ENCODE peak calls at places on chromosome 7, in seven cellular contexts. Z is brain microvascular endothelial cell, Y is cardiac muscle cell, C is thyroid gland, U is heart right ventricle, E is lower lobe of right lung, A is tibial artery. K is an unnamed sample.

GRCh38 chr7:94188350-94188749 is 184.2 kb upstream of the BET1 start:
- DNase-seq in E (no peak), Y (no peak), C (no peak), A (no peak), U (no peak), Z (peak; percentile 32), K (no peak)

GRCh38 chr7:7662527-7662926 is 22.0 kb downstream of the UMAD1 start:
- DNase-seq in C (no peak), Y (peak; percentile 39), Z (peak; percentile 27), E (no peak), A (no peak), U (no peak), K (no peak)

GRCh38 chr7:29243777-29244655 is 49.4 kb downstream of the CHN2 start:
- DNase-seq in A (no peak), C (no peak), U (no peak), Y (no peak), Z (no peak), E (no peak), K (no peak)

GRCh38 chr7:124765401-124766352 is at the start of gene GPR37:
- DNase-seq in Z (peak; percentile 45), U (peak; percentile 26), Y (peak; percentile 58), C (peak; percentile 34), A (no peak), E (peak; percentile 69), K (peak; percentile 73)

GRCh38 chr7:131307627-131308026 is 20.0 kb upstream of the MKLN1 start:
- DNase-seq in E (no peak), C (no peak), Y (no peak), A (no peak), U (no peak), Z (no peak), K (no peak)

GRCh38 chr7:151410405-151411390 is 860 bp upstream of the WDR86 start:
- DNase-seq in A (no peak), Z (no peak), E (no peak), Y (peak; percentile 84), C (peak; percentile 73), U (no peak), K (no peak)

GRCh38 chr7:149223176-149223575 is 16.3 kb upstream of the ZNF212 start:
- DNase-seq in Y (no peak), U (no peak), C (no peak), Z (no peak), A (no peak), E (no peak), K (no peak)

GRCh38 chr7:74179935-74180604 is 5.9 kb downstream of the EIF4H start:
- DNase-seq in Y (no peak), C (no peak), E (no peak), A (no peak), Z (no peak), U (no peak), K (no peak)

GRCh38 chr7:124813962-124814798 is 48.6 kb upstream of the GPR37 start:
- DNase-seq in U (no peak), Y (no peak), A (no peak), Z (no peak), C (no peak), E (no peak), K (no peak)

GRCh38 chr7:51354897-51355296 is 38.3 kb upstream of the COBL start:
- DNase-seq in U (no peak), C (no peak), Y (no peak), E (no peak), Z (no peak), A (no peak), K (no peak)

GRCh38 chr7:128699196-128699712 is 27.2 kb downstream of the GARIN1A start:
- DNase-seq in Z (no peak), U (no peak), Y (no peak), C (no peak), A (no peak), E (no peak), K (no peak)

GRCh38 chr7:40058636-40059035 is 75.8 kb downstream of the MPLKIP start:
- DNase-seq in C (no peak), Z (no peak), A (no peak), Y (no peak), U (no peak), E (no peak), K (no peak)

GRCh38 chr7:52726493-52726892 is 308.9 kb upstream of the POM121L12 start:
- DNase-seq in A (no peak), E (no peak), U (no peak), Z (no peak), Y (no peak), C (no peak), K (no peak)

GRCh38 chr7:6547400-6547799 is 3.9 kb downstream of the GRID2IP start:
- DNase-seq in Y (no peak), C (no peak), Z (no peak), A (no peak), U (no peak), E (no peak), K (no peak)

GRCh38 chr7:142881586-142882337 is 3.8 kb downstream of the TRPV6 start:
- DNase-seq in Z (no peak), U (no peak), A (peak; percentile 15), C (no peak), E (no peak), Y (no peak), K (no peak)

GRCh38 chr7:33050425-33051318 is 11.9 kb downstream of the NT5C3A start:
- DNase-seq in C (no peak), U (no peak), A (no peak), E (no peak), Z (peak; percentile 57), Y (peak; percentile 36), K (no peak)

GRCh38 chr7:134908289-134908688 is 78.0 kb upstream of the AGBL3 start:
- DNase-seq in U (no peak), E (no peak), A (no peak), Z (no peak), C (no peak), Y (no peak), K (no peak)

GRCh38 chr7:71817931-71818330 is 594.2 kb downstream of the CALN1 start:
- DNase-seq in A (no peak), C (no peak), Y (no peak), E (no peak), Z (no peak), U (no peak), K (no peak)

GRCh38 chr7:86969865-86970264 is 89.6 kb downstream of the ELAPOR2 start:
- DNase-seq in Z (no peak), E (no peak), Y (no peak), U (no peak), A (no peak), C (no peak), K (no peak)

GRCh38 chr7:86970986-86971385 is 88.5 kb downstream of the ELAPOR2 start:
- DNase-seq in A (no peak), C (no peak), Z (no peak), U (no peak), E (no peak), Y (no peak), K (no peak)

GRCh38 chr7:86970547-86970946 is 88.9 kb downstream of the ELAPOR2 start:
- DNase-seq in E (no peak), A (no peak), U (no peak), Y (no peak), C (no peak), Z (no peak), K (no peak)

GRCh38 chr7:86975449-86975848 is 84.0 kb downstream of the ELAPOR2 start:
- DNase-seq in Y (peak; percentile 72), U (no peak), Z (no peak), E (no peak), A (no peak), C (no peak), K (no peak)

GRCh38 chr7:86972072-86972471 is 87.4 kb downstream of the ELAPOR2 start:
- DNase-seq in C (no peak), A (no peak), U (no peak), E (no peak), Z (no peak), Y (no peak), K (no peak)
- H3K4me3 ChIP-seq in C (no peak overlapping the region), A (no peak overlapping the region), U (no peak overlapping the region), E (no peak overlapping the region), Z (no peak overlapping the region), Y (no peak overlapping the region), K (no peak overlapping the region)

GRCh38 chr7:46291064-46291463 is 370.0 kb upstream of the IGFBP3 start:
- DNase-seq in Y (peak; percentile 21), C (no peak), A (no peak), Z (peak; percentile 47), U (no peak), E (no peak), K (no peak)
- H3K4me3 ChIP-seq in Y (no peak overlapping the region), C (no peak overlapping the region), A (no peak overlapping the region), Z (no peak overlapping the region), U (no peak overlapping the region), E (no peak overlapping the region), K (no peak overlapping the region)

DNA sequence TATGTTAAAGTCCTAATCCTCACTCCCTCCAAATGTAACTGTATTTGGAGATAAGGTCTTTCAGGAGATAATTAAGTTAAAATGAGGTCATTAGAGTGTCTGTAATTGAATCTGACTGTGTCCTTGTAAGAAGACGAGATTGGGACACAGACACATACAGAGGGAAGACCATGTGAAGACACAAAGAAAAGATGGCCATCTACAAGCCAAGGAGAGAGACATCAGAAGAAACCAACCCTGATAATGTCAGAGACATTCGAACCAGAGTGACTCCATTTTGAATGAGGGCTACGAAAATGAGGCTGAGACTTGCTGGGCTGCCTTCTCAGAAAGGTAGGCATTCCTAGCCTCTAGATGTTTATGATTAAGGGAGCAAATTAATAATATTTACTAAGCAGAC is 542 bp upstream of the SAMD9L start:
- DNase-seq in E (no peak), A (no peak), C (no peak), Z (no peak), U (no peak), Y (no peak), K (no peak)
- H3K4me3 ChIP-seq in E (peak overlapping the region; percentile 64), A (peak overlapping the region; percentile 55), C (no peak overlapping the region), Z (no peak overlapping the region), U (peak overlapping the region; percentile 52), Y (no peak overlapping the region), K (no peak overlapping the region)

DNA sequence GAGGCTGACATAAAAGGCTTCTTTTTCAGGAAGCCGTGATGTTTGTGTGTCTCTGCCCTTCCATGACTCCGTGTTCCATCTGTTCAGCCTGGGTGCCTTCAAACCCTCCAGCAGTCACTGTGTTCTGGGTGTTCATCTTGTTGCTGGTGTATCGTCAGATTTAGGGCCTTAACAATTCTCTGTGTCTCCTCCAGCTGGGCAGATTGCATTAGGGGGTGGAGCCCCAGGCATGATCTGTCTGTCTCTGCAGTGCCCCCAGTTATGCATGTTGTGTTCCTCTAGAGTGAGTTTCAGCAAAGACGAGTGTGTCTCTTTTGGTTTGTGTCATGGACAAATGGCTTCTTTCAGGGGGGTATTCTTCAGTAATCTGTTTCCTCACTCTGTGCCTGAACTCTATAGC is 259.3 kb upstream of the NPY start:
- DNase-seq in Y (no peak), A (no peak), E (no peak), Z (no peak), C (peak; percentile 24), U (no peak), K (no peak)
- H3K4me3 ChIP-seq in Y (no peak overlapping the region), A (no peak overlapping the region), E (no peak overlapping the region), Z (no peak overlapping the region), C (no peak overlapping the region), U (no peak overlapping the region), K (no peak overlapping the region)

DNA sequence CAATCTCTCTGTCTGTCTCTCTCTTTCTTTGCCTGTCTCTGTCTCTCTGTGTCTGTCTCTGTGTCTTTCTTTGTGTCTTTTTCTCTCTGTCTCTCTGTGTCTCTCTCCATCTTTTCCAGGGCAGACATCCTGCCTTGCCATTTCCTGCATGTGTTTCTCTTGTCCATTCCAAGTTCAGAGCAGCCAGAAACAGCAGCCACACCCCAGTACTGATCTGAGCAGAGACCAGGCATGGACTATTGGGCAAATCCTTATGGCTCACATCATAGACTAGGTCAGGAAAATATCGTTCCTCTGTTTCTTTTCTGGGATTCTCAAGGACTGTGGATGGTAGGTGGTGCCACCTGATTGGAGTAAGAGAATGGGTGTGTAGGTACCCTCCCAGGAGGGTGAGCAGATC is 95.8 kb downstream of the RAMP3 start:
- DNase-seq in U (no peak), A (no peak), C (no peak), E (no peak), Z (no peak), Y (no peak), K (no peak)
- H3K4me3 ChIP-seq in U (no peak overlapping the region), A (no peak overlapping the region), C (no peak overlapping the region), E (no peak overlapping the region), Z (no peak overlapping the region), Y (no peak overlapping the region), K (no peak overlapping the region)